ENCODE peak calls at places on chromosomes 12 and 14, in six cellular contexts. I is fibroblast of pulmonary artery; E is cardiac fibroblast; O is naive thymus-derived CD8-positive, alpha-beta T cell; P is adipocyte; X is stimulated activated CD4-positive, alpha-beta T cell treated with anti-CD3 and anti-CD28 coated beads, TNF-alpha, amount 100 ng/mL, for 1 hour. Y is an unnamed sample.
A peak's percentile ranks its signal among the peaks of the same experiment; 100 is the strongest.

GRCh38 chr12:2225736-2226135 is 172.9 kb downstream of the CACNA1C start:
- DNase-seq in E (peak; percentile 32), P (no peak), X (no peak), O (no peak), I (no peak), Y (no peak)

GRCh38 chr12:107515446-107515958 is 170.1 kb upstream of the PWP1 start:
- DNase-seq in O (no peak), E (peak; percentile 99), P (peak; percentile 57), X (no peak), I (peak; percentile 85), Y (no peak)

GRCh38 chr12:100138048-100138907 is 4.4 kb downstream of the BLTP3B start:
- DNase-seq in O (no peak), P (peak; percentile 45), I (peak; percentile 34), E (peak; percentile 42), X (no peak), Y (peak; percentile 9)

GRCh38 chr14:40394634-40395340 is 962.6 kb upstream of the FBXO33 start:
- DNase-seq in X (no peak), O (no peak), E (no peak), I (peak; percentile 3), P (no peak), Y (no peak)

GRCh38 chr12:95755236-95755865 is 35.2 kb downstream of the NTN4 start:
- DNase-seq in I (no peak), O (no peak), X (no peak), E (no peak), P (no peak), Y (no peak)

GRCh38 chr14:24398943-24399801 is at the start of gene NYNRIN:
- DNase-seq in O (peak; percentile 36), X (no peak), I (peak; percentile 65), P (peak; percentile 77), E (no peak), Y (peak; percentile 28)

GRCh38 chr14:95486875-95487668 is 29.4 kb downstream of the SYNE3 start:
- DNase-seq in P (no peak), I (no peak), X (no peak), O (no peak), E (no peak), Y (no peak)

GRCh38 chr12:131210506-131211278 is 257.0 kb downstream of the ADGRD1 start:
- DNase-seq in E (no peak), O (no peak), P (no peak), I (no peak), X (no peak), Y (no peak)

GRCh38 chr12:94265521-94265920 is 117.1 kb downstream of the PLXNC1 start:
- DNase-seq in P (no peak), E (no peak), X (no peak), I (no peak), O (no peak), Y (no peak)

Y was measured in KG1.